ENCODE peak calls at places on chromosomes 12 and 14, in four cellular contexts. H, U, Y and M are unnamed samples.

GRCh38 chr14:96564389-96564788 is 62.2 kb downstream of the PAPOLA start:
- DNase-seq in H (no peak), U (no peak), Y (no peak), M (no peak)

GRCh38 chr12:78359530-78359929 is 505.0 kb upstream of the SYT1 start:
- DNase-seq in H (no peak), U (no peak), Y (no peak), M (no peak)

GRCh38 chr14:21095430-21096205 is 2.8 kb downstream of the ZNF219 start:
- DNase-seq in H (no peak), U (no peak), Y (no peak), M (no peak)

GRCh38 chr12:70444903-70445302 is 78.8 kb downstream of the KCNMB4 start:
- DNase-seq in H (no peak), U (no peak), Y (no peak), M (no peak)

GRCh38 chr12:90940872-90941499 is 14.0 kb downstream of the CCER1 start:
- DNase-seq in H (no peak), U (peak), Y (no peak), M (peak)

GRCh38 chr12:96872946-96873345 is 34.1 kb upstream of the NEDD1 start:
- DNase-seq in H (no peak), U (no peak), Y (no peak), M (no peak)

GRCh38 chr14:103155013-103155412 is 31.8 kb downstream of the TNFAIP2 start:
- DNase-seq in H (no peak), U (peak), Y (no peak), M (no peak)

GRCh38 chr12:13534645-13535398 is 338.3 kb downstream of the EMP1 start:
- DNase-seq in H (peak), U (peak), Y (no peak), M (peak)

GRCh38 chr12:124030008-124030407 is 57.0 kb downstream of the ZNF664 start:
- DNase-seq in H (no peak), U (no peak), Y (no peak), M (no peak)

GRCh38 chr12:99390707-99391106 is 256.8 kb upstream of the GARIN6 start:
- DNase-seq in H (peak), U (no peak), Y (no peak), M (peak)

GRCh38 chr12:65690477-65690876 is 133.8 kb upstream of the HMGA2 start:
- DNase-seq in H (no peak), U (no peak), Y (no peak), M (no peak)

GRCh38 chr12:127903146-127903545 is 363.8 kb upstream of the TMEM132C start:
- DNase-seq in H (peak), U (no peak), Y (no peak), M (no peak)

GRCh38 chr12:122067966-122068365 is 10.6 kb upstream of the MLXIP start:
- DNase-seq in H (no peak), U (no peak), Y (peak), M (no peak)

GRCh38 chr12:1834186-1834925 is 14.0 kb downstream of the LRTM2 start:
- DNase-seq in H (no peak), U (no peak), Y (no peak), M (no peak)

GRCh38 chr14:82003418-82003817 is 469.8 kb upstream of the SEL1L start:
- DNase-seq in H (no peak), U (no peak), Y (no peak), M (no peak)

GRCh38 chr12:128842579-128842978 is 10.7 kb upstream of the GLT1D1 start:
- DNase-seq in H (no peak), U (no peak), Y (no peak), M (no peak)

GRCh38 chr14:95362180-95362494 is 42.4 kb upstream of the CLMN start:
- DNase-seq in H (no peak), U (no peak), Y (no peak), M (no peak)

GRCh38 chr12:42474391-42474790 is 115.2 kb downstream of the PRICKLE1 start:
- DNase-seq in H (no peak), U (no peak), Y (no peak), M (no peak)

GRCh38 chr14:55103005-55103640 is 25.9 kb upstream of the LGALS3 start:
- DNase-seq in H (peak), U (peak), Y (peak), M (no peak)

GRCh38 chr12:120470150-120470817 is 736 bp upstream of the SRSF9 start:
- DNase-seq in H (no peak), U (peak), Y (no peak), M (peak)

GRCh38 chr12:129075451-129076208 is 222.4 kb downstream of the GLT1D1 start:
- DNase-seq in H (no peak), U (no peak), Y (no peak), M (no peak)

GRCh38 chr12:93316623-93316971 is 61.1 kb upstream of the NUDT4 start:
- DNase-seq in H (no peak), U (no peak), Y (no peak), M (no peak)

GRCh38 chr12:81558031-81558430 is 201.1 kb downstream of the PPFIA2 start:
- DNase-seq in H (no peak), U (no peak), Y (no peak), M (no peak)

DNA sequence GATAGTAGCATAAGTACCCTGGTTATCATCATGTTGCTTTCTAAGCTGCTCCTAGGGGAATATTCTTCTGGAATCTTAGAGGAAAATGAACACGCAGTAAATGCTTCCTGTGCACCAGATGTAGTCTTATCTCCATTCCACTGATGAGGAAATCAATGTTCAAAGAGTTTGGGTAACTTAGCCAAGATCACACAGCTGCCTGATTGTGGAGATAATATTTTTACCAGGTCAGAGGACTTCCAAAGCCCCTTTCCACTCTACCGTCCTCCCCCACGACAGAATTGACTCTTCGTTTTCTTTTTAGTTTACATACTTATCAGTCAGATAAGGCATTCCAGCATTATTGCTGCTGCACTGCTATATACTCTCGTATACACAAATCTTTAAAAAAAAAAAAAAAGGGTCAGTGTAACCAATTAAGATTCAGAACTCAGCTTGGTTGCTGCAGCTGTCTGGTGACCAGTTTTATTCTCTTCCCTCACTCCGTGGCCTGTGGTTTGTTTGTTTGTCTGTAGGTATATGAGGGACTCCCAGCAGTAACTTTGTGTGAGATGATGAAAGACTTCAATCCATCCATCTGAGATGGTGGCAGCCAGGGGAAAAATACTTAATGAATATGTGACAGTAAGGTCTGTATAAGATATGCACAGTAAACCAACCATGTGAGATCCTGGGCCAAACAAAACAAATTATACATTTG is 110.5 kb downstream of the TGFB3 start:
- DNase-seq in H (no peak), U (no peak), Y (no peak), M (no peak)
- TF ChIP-seq SP1 in H (no peak), U (no peak), Y (no peak), M (no peak)

GRCh38 chr12:59833408-59833807 is 237.6 kb downstream of the SLC16A7 start:
- DNase-seq in H (no peak), U (no peak), Y (no peak), M (no peak)
- TF ChIP-seq SUZ12 in H (no peak), U (no peak), Y (no peak), M (no peak)

GRCh38 chr12:17511369-17511768 is 578.6 kb downstream of the RERGL start:
- DNase-seq in H (no peak), U (no peak), Y (no peak), M (no peak)
- TF ChIP-seq SP1 in H (no peak), U (no peak), Y (no peak), M (no peak)

GRCh38 chr14:22849212-22849819 is 12.9 kb downstream of the MMP14 start:
- DNase-seq in H (no peak), U (no peak), Y (no peak), M (peak)
- TF ChIP-seq SUZ12 in H (no peak), U (no peak), Y (no peak), M (no peak)

DNA sequence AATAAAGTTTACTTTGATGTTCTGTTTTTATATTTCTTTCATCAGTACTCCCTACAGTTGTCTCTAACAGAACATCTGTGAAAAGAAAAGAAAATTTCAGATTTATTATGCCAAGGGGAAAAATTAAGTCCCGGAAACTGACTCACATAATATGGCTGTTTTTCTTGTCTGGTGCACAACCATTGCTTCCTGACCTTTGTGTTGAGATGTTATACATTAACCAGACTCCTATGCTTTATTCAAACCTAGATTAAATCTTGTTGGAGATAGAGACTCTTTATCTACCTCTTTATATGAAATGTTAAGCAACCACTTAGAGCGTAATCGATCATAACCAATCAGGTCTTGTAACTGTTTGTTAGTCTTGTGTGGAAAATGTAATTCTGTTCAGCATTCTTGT is 37.6 kb upstream of the BICD1 start:
- DNase-seq in H (no peak), U (peak), Y (no peak), M (no peak)
- TF ChIP-seq SP1 in H (no peak), U (no peak), Y (no peak), M (no peak)